ENCODE peak calls at places on chromosome 2, in eight cellular contexts. U, L, K, G, N, B, O and I are unnamed samples.

GRCh38 chr2:44578401-44579135 is 216.8 kb downstream of the CAMKMT start:
- DNase-seq in U (peak; percentile 55), L (peak; percentile 87), K (peak; percentile 73), G (no peak), N (no peak), B (no peak), O (no peak), I (no peak)

GRCh38 chr2:112110966-112111365 is 27.2 kb upstream of the FBLN7 start:
- DNase-seq in U (peak; percentile 54), L (no peak), K (no peak), G (no peak), N (no peak), B (no peak), O (no peak), I (no peak)

GRCh38 chr2:54947596-54948519 is 102.4 kb downstream of the RTN4 start:
- DNase-seq in U (no peak), L (no peak), K (no peak), G (no peak), N (no peak), B (peak; percentile 65), O (no peak), I (no peak)

GRCh38 chr2:238271061-238271554 is 17.3 kb downstream of the PER2 start:
- DNase-seq in U (no peak), L (no peak), K (no peak), G (no peak), N (no peak), B (no peak), O (no peak), I (no peak)

GRCh38 chr2:63053889-63054725 is 3.5 kb downstream of the OTX1 start:
- DNase-seq in U (no peak), L (no peak), K (no peak), G (no peak), N (no peak), B (no peak), O (no peak), I (no peak)

GRCh38 chr2:171210864-171211431 is 50.3 kb upstream of the TLK1 start:
- DNase-seq in U (peak; percentile 54), L (no peak), K (peak; percentile 15), G (peak; percentile 3), N (no peak), B (no peak), O (no peak), I (no peak)

GRCh38 chr2:240635998-240636547 is 10.8 kb downstream of the GPR35 start:
- DNase-seq in U (no peak), L (no peak), K (no peak), G (no peak), N (no peak), B (no peak), O (peak; percentile 49), I (no peak)

GRCh38 chr2:42064417-42064942 is 16.7 kb downstream of the PKDCC start:
- DNase-seq in U (peak; percentile 78), L (peak; percentile 89), K (peak; percentile 60), G (no peak), N (no peak), B (no peak), O (no peak), I (no peak)

GRCh38 chr2:22946553-22946952 is 438.4 kb upstream of the KLHL29 start:
- DNase-seq in U (no peak), L (no peak), K (no peak), G (no peak), N (no peak), B (no peak), O (no peak), I (no peak)

GRCh38 chr2:217085543-217085942 is 225.7 kb upstream of the TNP1 start:
- DNase-seq in U (peak; percentile 76), L (no peak), K (peak; percentile 48), G (no peak), N (no peak), B (no peak), O (no peak), I (no peak)

GRCh38 chr2:116911520-116911919 is 903.0 kb upstream of the DDX18 start:
- DNase-seq in U (no peak), L (no peak), K (no peak), G (no peak), N (no peak), B (no peak), O (no peak), I (no peak)

GRCh38 chr2:127670957-127671290 is 4.4 kb downstream of the LIMS2 start:
- DNase-seq in U (no peak), L (no peak), K (no peak), G (no peak), N (no peak), B (no peak), O (no peak), I (no peak)

GRCh38 chr2:2662037-2662846 is 331.2 kb upstream of the MYT1L start:
- DNase-seq in U (no peak), L (peak; percentile 2), K (no peak), G (no peak), N (peak; percentile 75), B (peak; percentile 40), O (peak; percentile 76), I (peak; percentile 63)

GRCh38 chr2:39000552-39000951 is 110.9 kb downstream of the ARHGEF33 start:
- DNase-seq in U (no peak), L (no peak), K (no peak), G (no peak), N (no peak), B (no peak), O (no peak), I (no peak)

GRCh38 chr2:205364261-205364660 is 318.0 kb upstream of the NRP2 start:
- DNase-seq in U (no peak), L (no peak), K (no peak), G (no peak), N (peak; percentile 79), B (no peak), O (no peak), I (no peak)

GRCh38 chr2:161090401-161090800 is 69.8 kb upstream of the TANK start:
- DNase-seq in U (no peak), L (no peak), K (no peak), G (no peak), N (no peak), B (no peak), O (no peak), I (no peak)

GRCh38 chr2:165280356-165280755 is 41.1 kb downstream of the SCN2A start:
- DNase-seq in U (no peak), L (no peak), K (no peak), G (no peak), N (no peak), B (no peak), O (no peak), I (no peak)

GRCh38 chr2:121635371-121635770 is 13.9 kb downstream of the CLASP1 start:
- DNase-seq in U (no peak), L (no peak), K (peak; percentile 21), G (no peak), N (no peak), B (no peak), O (no peak), I (no peak)

GRCh38 chr2:45627911-45628310 is 16.8 kb upstream of the SRBD1 start:
- DNase-seq in U (peak; percentile 73), L (peak; percentile 21), K (peak; percentile 67), G (no peak), N (no peak), B (no peak), O (no peak), I (no peak)

GRCh38 chr2:20050104-20050711 is 1.2 kb downstream of the LAPTM4A start:
- DNase-seq in U (peak; percentile 64), L (peak; percentile 85), K (peak; percentile 65), G (no peak), N (peak; percentile 97), B (peak; percentile 77), O (no peak), I (no peak)

GRCh38 chr2:232439758-232440135 is 16.2 kb upstream of the ALPI start:
- DNase-seq in U (no peak), L (no peak), K (no peak), G (no peak), N (no peak), B (no peak), O (peak; percentile 24), I (no peak)

GRCh38 chr2:24512836-24513235 is 21.8 kb downstream of the NCOA1 start:
- DNase-seq in U (peak; percentile 9), L (no peak), K (peak; percentile 50), G (no peak), N (no peak), B (no peak), O (no peak), I (no peak)

GRCh38 chr2:85953476-85953875 is 64.7 kb upstream of the ST3GAL5 start:
- DNase-seq in U (peak; percentile 41), L (no peak), K (peak; percentile 34), G (no peak), N (no peak), B (no peak), O (no peak), I (no peak)

GRCh38 chr2:63614448-63614968 is 25.7 kb downstream of the MDH1 start:
- DNase-seq in U (peak; percentile 91), L (no peak), K (peak; percentile 91), G (no peak), N (no peak), B (no peak), O (no peak), I (no peak)

GRCh38 chr2:19675003-19675629 is 226.7 kb downstream of the TTC32 start:
- DNase-seq in U (peak; percentile 85), L (no peak), K (peak; percentile 29), G (no peak), N (no peak), B (no peak), O (no peak), I (no peak)

GRCh38 chr2:99238599-99238998 is 16.9 kb downstream of the LYG2 start:
- DNase-seq in U (no peak), L (no peak), K (no peak), G (no peak), N (no peak), B (no peak), O (no peak), I (no peak)

GRCh38 chr2:36889782-36890181 is 76.6 kb downstream of the STRN start:
- DNase-seq in U (peak; percentile 94), L (peak; percentile 96), K (peak; percentile 91), G (no peak), N (no peak), B (no peak), O (no peak), I (no peak)

GRCh38 chr2:120879401-120880295 is 144.0 kb downstream of the GLI2 start:
- DNase-seq in U (no peak), L (no peak), K (peak; percentile 61), G (no peak), N (peak; percentile 77), B (no peak), O (no peak), I (peak; percentile 10)

GRCh38 chr2:1487758-1488715 is 74.8 kb downstream of the TPO start:
- DNase-seq in U (no peak), L (no peak), K (no peak), G (no peak), N (no peak), B (no peak), O (peak; percentile 69), I (no peak)

GRCh38 chr2:218478544-218478943 is 59.6 kb downstream of the VIL1 start:
- DNase-seq in U (peak; percentile 21), L (no peak), K (peak; percentile 24), G (no peak), N (no peak), B (no peak), O (no peak), I (no peak)

GRCh38 chr2:69087211-69087911 is 74.4 kb downstream of the ANTXR1 start:
- DNase-seq in U (no peak), L (no peak), K (no peak), G (no peak), N (no peak), B (no peak), O (no peak), I (no peak)

GRCh38 chr2:120539937-120540718 is 194.2 kb downstream of the INHBB start:
- DNase-seq in U (peak; percentile 98), L (peak; percentile 97), K (peak; percentile 98), G (no peak), N (no peak), B (no peak), O (no peak), I (no peak)